ENCODE peak calls at places on chromosome 15, in nine cellular contexts. L, P, T, H, E, D, J, Z and B are unnamed samples.

GRCh38 chr15:81491414-81492101 is 117.5 kb upstream of the TMC3 start:
- DNase-seq in L (no peak), P (no peak), T (no peak), H (no peak), E (no peak), D (no peak), J (no peak), Z (no peak), B (no peak)

GRCh38 chr15:99264125-99264524 is 12.8 kb downstream of the LRRC28 start:
- DNase-seq in L (no peak), P (no peak), T (peak; percentile 71), H (no peak), E (no peak), D (no peak), J (no peak), Z (no peak), B (no peak)

GRCh38 chr15:44836094-44836493 is 99.8 kb downstream of the TRIM69 start:
- DNase-seq in L (no peak), P (no peak), T (no peak), H (no peak), E (no peak), D (no peak), J (no peak), Z (no peak), B (no peak)

GRCh38 chr15:40320931-40321371 is 2.5 kb upstream of the INAFM2 start:
- DNase-seq in L (no peak), P (peak; percentile 79), T (peak; percentile 80), H (peak; percentile 23), E (peak; percentile 9), D (no peak), J (no peak), Z (peak; percentile 73), B (no peak)

GRCh38 chr15:90184119-90184785 is 16.9 kb upstream of the SEMA4B start:
- DNase-seq in L (no peak), P (peak; percentile 89), T (peak; percentile 83), H (no peak), E (peak; percentile 83), D (no peak), J (peak; percentile 14), Z (no peak), B (no peak)

GRCh38 chr15:60087561-60087960 is 83.5 kb downstream of the FOXB1 start:
- DNase-seq in L (no peak), P (no peak), T (no peak), H (no peak), E (no peak), D (no peak), J (no peak), Z (no peak), B (no peak)

GRCh38 chr15:87369269-87369668 is 887.3 kb downstream of the NTRK3 start:
- DNase-seq in L (no peak), P (no peak), T (peak; percentile 67), H (no peak), E (no peak), D (no peak), J (no peak), Z (no peak), B (no peak)

GRCh38 chr15:35854398-35854797 is 308.4 kb upstream of the DPH6 start:
- DNase-seq in L (no peak), P (no peak), T (no peak), H (no peak), E (no peak), D (no peak), J (no peak), Z (no peak), B (no peak)

GRCh38 chr15:86101818-86102217 is 22.1 kb downstream of the AGBL1 start:
- DNase-seq in L (no peak), P (no peak), T (no peak), H (no peak), E (no peak), D (no peak), J (no peak), Z (no peak), B (no peak)

GRCh38 chr15:66936864-66937245 is 128.5 kb upstream of the SMAD3 start:
- DNase-seq in L (no peak), P (no peak), T (no peak), H (no peak), E (no peak), D (no peak), J (no peak), Z (no peak), B (no peak)

GRCh38 chr15:73838795-73839565 is 34.4 kb upstream of the TBC1D21 start:
- DNase-seq in L (no peak), P (no peak), T (no peak), H (no peak), E (peak; percentile 85), D (no peak), J (no peak), Z (no peak), B (no peak)

GRCh38 chr15:67521770-67522568 is 1.0 kb downstream of the C15orf61 start:
- DNase-seq in L (no peak), P (no peak), T (no peak), H (no peak), E (no peak), D (no peak), J (no peak), Z (peak; percentile 51), B (no peak)

GRCh38 chr15:79172801-79173460 is 82.4 kb upstream of the RASGRF1 start:
- DNase-seq in L (no peak), P (no peak), T (no peak), H (no peak), E (peak; percentile 39), D (no peak), J (no peak), Z (no peak), B (no peak)

GRCh38 chr15:74776851-74777768 is 4.8 kb upstream of the CSK start:
- DNase-seq in L (no peak), P (no peak), T (no peak), H (peak; percentile 33), E (no peak), D (no peak), J (no peak), Z (no peak), B (peak; percentile 35)

GRCh38 chr15:67779160-67780111 is 45.9 kb upstream of the SKOR1 start:
- DNase-seq in L (no peak), P (no peak), T (no peak), H (no peak), E (no peak), D (no peak), J (no peak), Z (no peak), B (no peak)

GRCh38 chr15:70604671-70605070 is 158.7 kb downstream of the UACA start:
- DNase-seq in L (no peak), P (no peak), T (no peak), H (no peak), E (no peak), D (no peak), J (no peak), Z (no peak), B (no peak)

GRCh38 chr15:42994546-42994945 is 74.0 kb upstream of the TTBK2 start:
- DNase-seq in L (no peak), P (no peak), T (peak; percentile 19), H (no peak), E (no peak), D (no peak), J (no peak), Z (no peak), B (no peak)

GRCh38 chr15:50049871-50050270 is 69.2 kb downstream of the ATP8B4 start:
- DNase-seq in L (no peak), P (no peak), T (no peak), H (no peak), E (no peak), D (no peak), J (no peak), Z (no peak), B (no peak)

GRCh38 chr15:40706121-40706520 is 11.1 kb downstream of the RAD51 start:
- DNase-seq in L (no peak), P (no peak), T (no peak), H (no peak), E (no peak), D (no peak), J (no peak), Z (no peak), B (no peak)